ENCODE peak calls at places on chromosome 22, in six cellular contexts. U is brain microvascular endothelial cell, N is choroid plexus epithelial cell, T is AG10803, D is left ventricle myocardium inferior, F is kidney epithelial cell. M is an unnamed sample.

GRCh38 chr22:32473388-32473952 is 1.1 kb upstream of the FBXO7 start:
- DNase-seq in U (peak; percentile 65), N (peak; percentile 83), T (peak; percentile 68), D (no peak), F (no peak), M (peak; percentile 81)

GRCh38 chr22:35484651-35485372 is 55.8 kb upstream of the RASD2 start:
- DNase-seq in U (no peak), N (no peak), T (no peak), D (no peak), F (no peak), M (peak; percentile 27)

GRCh38 chr22:30717331-30717921 is 22.8 kb downstream of the OSBP2 start:
- DNase-seq in U (peak; percentile 64), N (peak; percentile 52), T (peak; percentile 80), D (no peak), F (peak; percentile 53), M (peak; percentile 71)

GRCh38 chr22:35328472-35328885 is 28.8 kb downstream of the TOM1 start:
- DNase-seq in U (no peak), N (no peak), T (no peak), D (peak; percentile 45), F (no peak), M (no peak)

GRCh38 chr22:19057999-19058491 is 64.2 kb downstream of the DGCR2 start:
- DNase-seq in U (no peak), N (no peak), T (no peak), D (no peak), F (no peak), M (no peak)

GRCh38 chr22:24424001-24424900 is 3.1 kb upstream of the ADORA2A start:
- DNase-seq in U (no peak), N (no peak), T (no peak), D (no peak), F (no peak), M (no peak)

GRCh38 chr22:35883028-35883620 is 145.5 kb downstream of the RBFOX2 start:
- DNase-seq in U (no peak), N (peak; percentile 39), T (peak; percentile 40), D (no peak), F (no peak), M (peak; percentile 62)

GRCh38 chr22:38454361-38455062 is 487 bp downstream of the KCNJ4 start:
- DNase-seq in U (no peak), N (no peak), T (no peak), D (no peak), F (no peak), M (no peak)

GRCh38 chr22:22097727-22098228 is 115.2 kb upstream of the TOP3B start:
- DNase-seq in U (no peak), N (no peak), T (no peak), D (no peak), F (no peak), M (no peak)

GRCh38 chr22:26763633-26764295 is 106.4 kb downstream of the MIAT start:
- DNase-seq in U (peak; percentile 20), N (peak; percentile 50), T (peak; percentile 83), D (no peak), F (no peak), M (peak; percentile 43)

GRCh38 chr22:17911312-17911705 is 113.1 kb downstream of the MICAL3 start:
- DNase-seq in U (no peak), N (no peak), T (no peak), D (no peak), F (no peak), M (no peak)

GRCh38 chr22:17910561-17911311 is 113.6 kb downstream of the MICAL3 start:
- DNase-seq in U (peak; percentile 83), N (peak; percentile 86), T (peak; percentile 86), D (peak; percentile 78), F (peak; percentile 79), M (peak; percentile 91)

GRCh38 chr22:17912942-17913704 is 111.2 kb downstream of the MICAL3 start:
- DNase-seq in U (no peak), N (no peak), T (no peak), D (no peak), F (no peak), M (no peak)

GRCh38 chr22:17913705-17914282 is 110.6 kb downstream of the MICAL3 start:
- DNase-seq in U (no peak), N (no peak), T (no peak), D (no peak), F (no peak), M (no peak)

GRCh38 chr22:17911887-17912286 is 112.5 kb downstream of the MICAL3 start:
- DNase-seq in U (no peak), N (no peak), T (no peak), D (no peak), F (no peak), M (no peak)
- H3K4me3 ChIP-seq in U (no peak overlapping the region), N (no peak overlapping the region), T (no peak overlapping the region), D (no peak overlapping the region), F (no peak overlapping the region), M (no peak overlapping the region)

GRCh38 chr22:39518996-39519680 is 1.2 kb upstream of the ATF4 start:
- DNase-seq in U (peak; percentile 52), N (peak; percentile 61), T (no peak), D (no peak), F (no peak), M (peak; percentile 71)

GRCh38 chr22:39520874-39521857 is 804 bp downstream of the ATF4 start:
- DNase-seq in U (peak; percentile 72), N (peak; percentile 89), T (peak; percentile 79), D (peak; percentile 84), F (no peak), M (peak; percentile 81)

GRCh38 chr22:39519681-39520053 is 695 bp upstream of the ATF4 start:
- DNase-seq in U (no peak), N (no peak), T (peak; percentile 61), D (peak; percentile 62), F (no peak), M (peak; percentile 68)

GRCh38 chr22:39518124-39518786 is 2.1 kb upstream of the ATF4 start:
- DNase-seq in U (no peak), N (peak; percentile 60), T (no peak), D (no peak), F (no peak), M (peak; percentile 81)

DNA sequence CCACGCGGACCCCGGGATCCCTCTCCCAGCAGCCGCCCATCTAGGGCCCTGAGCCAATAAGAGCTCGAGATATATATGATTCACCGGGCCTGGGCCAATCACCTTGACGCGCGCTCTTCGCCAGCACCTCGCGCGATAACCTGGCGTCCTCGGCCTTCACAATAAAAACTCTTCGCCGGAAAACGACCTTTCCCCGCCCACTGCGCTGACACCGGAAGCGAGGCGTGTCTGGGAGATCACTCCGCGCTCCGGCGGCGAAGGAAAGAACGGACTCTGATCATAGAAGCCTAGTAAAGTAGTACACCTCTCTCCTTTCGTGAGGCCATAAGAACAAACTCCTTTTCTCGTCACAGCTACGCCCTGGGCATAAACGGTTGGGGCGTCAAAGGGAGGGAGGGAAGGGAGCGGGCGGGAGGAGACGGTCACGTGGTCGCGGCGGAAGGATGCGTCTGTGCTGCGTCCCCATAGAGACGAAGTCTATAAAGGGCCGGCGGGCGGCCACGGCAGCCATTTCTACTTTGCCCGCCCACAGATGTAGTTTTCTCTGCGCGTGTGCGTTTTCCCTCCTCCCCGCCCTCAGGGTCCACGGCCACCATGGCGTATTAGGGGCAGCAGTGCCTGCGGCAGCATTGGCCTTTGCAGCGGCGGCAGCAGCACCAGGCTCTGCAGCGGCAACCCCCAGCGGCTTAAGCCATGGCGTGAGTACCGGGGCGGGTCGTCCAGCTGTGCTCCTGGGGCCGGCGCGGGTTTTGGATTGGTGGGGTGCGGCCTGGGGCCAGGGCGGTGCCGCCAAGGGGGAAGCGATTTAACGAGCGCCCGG is at the start of gene ATF4:
- DNase-seq in U (peak; percentile 99), N (peak; percentile 100), T (peak; percentile 100), D (peak; percentile 98), F (peak; percentile 93), M (peak; percentile 100)
- TF ChIP-seq CTCF in U (no peak), N (no peak), T (no peak), D (no peak), F (no peak), M (no peak)

GRCh38 chr22:20920881-20921203 is 3.6 kb downstream of the CRKL start:
- DNase-seq in U (no peak), N (no peak), T (no peak), D (no peak), F (no peak), M (no peak)
- H3K4me3 ChIP-seq in U (peak overlapping the region; percentile 93), N (peak overlapping the region; percentile 96), T (peak overlapping the region; percentile 94), D (peak overlapping the region; percentile 94), F (peak overlapping the region; percentile 64), M (no peak overlapping the region)

DNA sequence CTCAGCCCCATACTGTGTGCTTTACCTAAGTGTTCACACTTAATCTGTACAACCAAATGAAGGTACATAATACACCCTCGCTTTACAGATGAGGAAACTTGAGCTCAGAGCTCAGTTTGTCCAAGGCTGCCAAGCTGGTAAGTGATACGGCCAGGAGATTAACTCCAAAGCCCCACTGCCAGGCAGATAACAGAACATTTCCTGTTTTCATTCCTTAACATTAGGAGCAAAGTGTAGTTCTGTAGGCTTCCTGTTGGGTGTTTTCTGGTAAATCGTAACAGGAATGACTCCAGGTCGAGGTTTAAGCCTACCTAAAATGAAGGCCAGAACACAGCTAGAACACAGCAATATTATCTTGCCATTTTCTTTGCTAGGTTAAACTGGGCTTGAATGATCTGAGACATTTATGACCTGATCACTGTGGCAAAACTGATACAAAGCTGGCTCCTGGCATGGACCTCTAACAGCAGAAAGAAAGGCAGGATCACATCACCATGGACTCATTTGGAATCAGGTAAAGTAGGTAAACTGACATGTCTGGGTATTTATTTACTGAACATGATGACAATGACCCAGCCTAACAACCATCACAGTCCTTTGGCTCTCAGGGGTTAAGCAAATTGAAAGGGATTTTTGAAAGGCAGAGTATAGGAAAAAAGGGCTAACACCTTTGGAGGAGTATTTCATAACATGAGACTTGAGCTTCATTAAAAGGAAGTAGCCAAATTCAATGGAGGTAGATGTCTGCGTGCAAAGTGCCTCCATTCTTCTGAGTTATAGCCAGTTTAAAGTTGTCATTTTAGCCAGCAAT is 3.9 kb upstream of the NUP50 start:
- DNase-seq in U (no peak), N (peak; percentile 68), T (no peak), D (no peak), F (no peak), M (no peak)
- TF ChIP-seq CTCF in U (peak; percentile 13), N (peak; percentile 23), T (peak; percentile 24), D (no peak), F (no peak), M (no peak)

GRCh38 chr22:49749227-49749626 is 78.4 kb downstream of the BRD1 start:
- DNase-seq in U (no peak), N (no peak), T (no peak), D (no peak), F (no peak), M (no peak)
- H3K4me3 ChIP-seq in U (no peak overlapping the region), N (no peak overlapping the region), T (no peak overlapping the region), D (no peak overlapping the region), F (no peak overlapping the region), M (no peak overlapping the region)

GRCh38 chr22:42614312-42615091 is at the start of gene POLDIP3:
- DNase-seq in U (peak; percentile 97), N (peak; percentile 99), T (peak; percentile 98), D (peak; percentile 99), F (peak; percentile 84), M (peak; percentile 99)
- TF ChIP-seq CTCF in U (peak; percentile 44), N (peak; percentile 40), T (peak; percentile 35), D (peak; percentile 37), F (peak; percentile 31), M (peak; percentile 16)

GRCh38 chr22:37334859-37335818 is 52.8 kb downstream of the CYTH4 start:
- DNase-seq in U (no peak), N (no peak), T (no peak), D (no peak), F (no peak), M (no peak)
- H3K4me3 ChIP-seq in U (peak overlapping the region; percentile 27), N (peak overlapping the region; percentile 8), T (no peak overlapping the region), D (no peak overlapping the region), F (no peak overlapping the region), M (no peak overlapping the region)